ENCODE peak calls at places on chromosomes 6 and 20, in seven cellular contexts. J is activated T-cell treated with anti-CD3 and anti-CD28 coated beads for 1 hour, P is Calu3, X is breast epithelium, Z is EH, C is frontal cortex, N is dorsolateral prefrontal cortex. B is an unnamed sample.

GRCh38 chr20:63736893-63737689 is 627 bp downstream of the LIME1 start:
- DNase-seq in J (peak; percentile 52), P (no peak), X (no peak), Z (no peak), C (no peak), N (no peak), B (peak; percentile 91)

GRCh38 chr20:60365063-60365640 is 406.9 kb downstream of the CDH26 start:
- DNase-seq in J (no peak), P (peak; percentile 11), X (no peak), Z (no peak), C (no peak), N (no peak), B (no peak)

GRCh38 chr20:41192575-41192974 is 55.2 kb downstream of the PLCG1 start:
- DNase-seq in J (no peak), P (no peak), X (no peak), Z (no peak), C (no peak), N (no peak), B (no peak)

GRCh38 chr6:24858154-24858801 is 59.6 kb upstream of the ARMH2 start:
- DNase-seq in J (no peak), P (peak; percentile 49), X (no peak), Z (peak; percentile 38), C (no peak), N (no peak), B (peak; percentile 38)

GRCh38 chr20:33475381-33476160 is 14.3 kb upstream of the CBFA2T2 start:
- DNase-seq in J (no peak), P (no peak), X (no peak), Z (no peak), C (no peak), N (no peak), B (peak; percentile 6)

GRCh38 chr6:113171882-113172281 is 685.3 kb upstream of the MARCKS start:
- DNase-seq in J (no peak), P (no peak), X (no peak), Z (no peak), C (no peak), N (no peak), B (no peak)

GRCh38 chr20:16708590-16708989 is 21.2 kb upstream of the SNRPB2 start:
- DNase-seq in J (no peak), P (no peak), X (no peak), Z (no peak), C (no peak), N (no peak), B (no peak)

GRCh38 chr6:67888546-67888885 is 746.6 kb upstream of the ADGRB3 start:
- DNase-seq in J (no peak), P (no peak), X (no peak), Z (no peak), C (no peak), N (no peak), B (peak; percentile 6)

GRCh38 chr6:13615802-13616140 is 636 bp downstream of the NOL7 start:
- DNase-seq in J (peak; percentile 32), P (peak; percentile 41), X (peak; percentile 33), Z (peak; percentile 57), C (peak; percentile 40), N (peak; percentile 65), B (peak; percentile 86)

GRCh38 chr6:53827485-53827884 is 32.7 kb downstream of the LRRC1 start:
- DNase-seq in J (no peak), P (no peak), X (no peak), Z (no peak), C (no peak), N (no peak), B (no peak)

GRCh38 chr6:43269273-43270007 is 26.2 kb downstream of the TTBK1 start:
- DNase-seq in J (peak; percentile 30), P (peak; percentile 60), X (no peak), Z (no peak), C (no peak), N (no peak), B (peak; percentile 90)

GRCh38 chr6:166418691-166419143 is 36.0 kb upstream of the MPC1 start:
- DNase-seq in J (no peak), P (no peak), X (no peak), Z (no peak), C (no peak), N (no peak), B (no peak)

GRCh38 chr6:101146389-101146788 is 247.1 kb upstream of the GRIK2 start:
- DNase-seq in J (no peak), P (no peak), X (no peak), Z (peak; percentile 74), C (no peak), N (no peak), B (no peak)

GRCh38 chr6:167754691-167755090 is 72.0 kb upstream of the AFDN start:
- DNase-seq in J (no peak), P (no peak), X (no peak), Z (no peak), C (no peak), N (no peak), B (peak; percentile 18)

GRCh38 chr6:14857501-14857900 is 388.4 kb upstream of the JARID2 start:
- DNase-seq in J (peak; percentile 56), P (no peak), X (no peak), Z (no peak), C (no peak), N (no peak), B (no peak)

GRCh38 chr6:23663652-23664051 is 462.4 kb upstream of the NRSN1 start:
- DNase-seq in J (no peak), P (no peak), X (no peak), Z (no peak), C (no peak), N (no peak), B (no peak)

GRCh38 chr6:44042261-44043035 is 84.8 kb downstream of the MRPL14 start:
- DNase-seq in J (no peak), P (no peak), X (no peak), Z (no peak), C (no peak), N (no peak), B (peak; percentile 67)